ENCODE peak calls at places on chromosomes 7 and 10, in ten cellular contexts. One of them, this sample, is unnamed.

GRCh38 chr10:78316451-78316931 is 282.8 kb downstream of the RPS24 start:
- DNase-seq in left ventricle myocardium inferior: no peak
- DNase-seq in gastrocnemius medialis: no peak
- DNase-seq in CD8-positive, alpha-beta memory T cell: no peak
- DNase-seq in BE2C: peak; percentile 43
- DNase-seq in GM23248: peak; percentile 72
- DNase-seq in ovary: no peak
- DNase-seq in aorta: no peak
- DNase-seq in NT2/D1: no peak
- DNase-seq in hepatocyte: peak; percentile 53
- DNase-seq in this sample: no peak

GRCh38 chr7:47149971-47150370 is 431.9 kb downstream of the TNS3 start:
- DNase-seq in GM23248: no peak
- DNase-seq in aorta: no peak
- DNase-seq in CD8-positive, alpha-beta memory T cell: no peak
- DNase-seq in left ventricle myocardium inferior: no peak
- DNase-seq in NT2/D1: no peak
- DNase-seq in ovary: no peak
- DNase-seq in BE2C: no peak
- DNase-seq in gastrocnemius medialis: no peak
- DNase-seq in hepatocyte: no peak
- DNase-seq in this sample: peak; percentile 90

GRCh38 chr10:28715246-28715645 is 37.9 kb downstream of the BAMBI start:
- DNase-seq in GM23248: no peak
- DNase-seq in NT2/D1: no peak
- DNase-seq in CD8-positive, alpha-beta memory T cell: no peak
- DNase-seq in hepatocyte: no peak
- DNase-seq in ovary: no peak
- DNase-seq in left ventricle myocardium inferior: no peak
- DNase-seq in aorta: no peak
- DNase-seq in gastrocnemius medialis: no peak
- DNase-seq in BE2C: no peak
- DNase-seq in this sample: no peak

GRCh38 chr10:131972474-131973071 is 9.2 kb downstream of the BNIP3 start:
- DNase-seq in GM23248: no peak
- DNase-seq in hepatocyte: no peak
- DNase-seq in left ventricle myocardium inferior: peak; percentile 81
- DNase-seq in aorta: no peak
- DNase-seq in BE2C: peak; percentile 75
- DNase-seq in NT2/D1: no peak
- DNase-seq in gastrocnemius medialis: no peak
- DNase-seq in ovary: peak; percentile 53
- DNase-seq in CD8-positive, alpha-beta memory T cell: peak; percentile 73
- DNase-seq in this sample: no peak

GRCh38 chr7:18505870-18506460 is 10.4 kb downstream of the HDAC9 start:
- DNase-seq in CD8-positive, alpha-beta memory T cell: no peak
- DNase-seq in left ventricle myocardium inferior: no peak
- DNase-seq in aorta: no peak
- DNase-seq in NT2/D1: no peak
- DNase-seq in gastrocnemius medialis: peak; percentile 43
- DNase-seq in ovary: no peak
- DNase-seq in hepatocyte: peak; percentile 7
- DNase-seq in BE2C: no peak
- DNase-seq in GM23248: peak; percentile 89
- DNase-seq in this sample: peak; percentile 62

GRCh38 chr10:72158174-72158573 is 57.6 kb upstream of the ANAPC16 start:
- DNase-seq in left ventricle myocardium inferior: no peak
- DNase-seq in NT2/D1: no peak
- DNase-seq in CD8-positive, alpha-beta memory T cell: no peak
- DNase-seq in aorta: no peak
- DNase-seq in GM23248: no peak
- DNase-seq in gastrocnemius medialis: no peak
- DNase-seq in BE2C: no peak
- DNase-seq in hepatocyte: no peak
- DNase-seq in ovary: no peak
- DNase-seq in this sample: no peak

GRCh38 chr7:122577449-122578003 is 121.4 kb downstream of the RNF133 start:
- DNase-seq in gastrocnemius medialis: no peak
- DNase-seq in NT2/D1: no peak
- DNase-seq in ovary: no peak
- DNase-seq in GM23248: no peak
- DNase-seq in left ventricle myocardium inferior: no peak
- DNase-seq in CD8-positive, alpha-beta memory T cell: no peak
- DNase-seq in BE2C: no peak
- DNase-seq in hepatocyte: no peak
- DNase-seq in aorta: no peak
- DNase-seq in this sample: no peak

GRCh38 chr10:70740441-70741288 is 44.5 kb downstream of the TBATA start:
- DNase-seq in BE2C: no peak
- DNase-seq in ovary: no peak
- DNase-seq in CD8-positive, alpha-beta memory T cell: no peak
- DNase-seq in gastrocnemius medialis: no peak
- DNase-seq in aorta: peak; percentile 8
- DNase-seq in NT2/D1: no peak
- DNase-seq in left ventricle myocardium inferior: no peak
- DNase-seq in GM23248: no peak
- DNase-seq in hepatocyte: no peak
- DNase-seq in this sample: no peak

GRCh38 chr7:37346761-37347160 is 101.9 kb downstream of the ELMO1 start:
- DNase-seq in gastrocnemius medialis: no peak
- DNase-seq in NT2/D1: no peak
- DNase-seq in aorta: no peak
- DNase-seq in hepatocyte: no peak
- DNase-seq in BE2C: no peak
- DNase-seq in CD8-positive, alpha-beta memory T cell: no peak
- DNase-seq in GM23248: no peak
- DNase-seq in ovary: no peak
- DNase-seq in left ventricle myocardium inferior: no peak
- DNase-seq in this sample: no peak

GRCh38 chr10:43648083-43648391 is 644 bp downstream of the ZNF32 start:
- DNase-seq in ovary: no peak
- DNase-seq in hepatocyte: no peak
- DNase-seq in left ventricle myocardium inferior: no peak
- DNase-seq in BE2C: no peak
- DNase-seq in CD8-positive, alpha-beta memory T cell: no peak
- DNase-seq in NT2/D1: no peak
- DNase-seq in gastrocnemius medialis: no peak
- DNase-seq in aorta: no peak
- DNase-seq in GM23248: no peak
- DNase-seq in this sample: no peak

GRCh38 chr10:17228081-17229015 is at the start of gene VIM:
- DNase-seq in aorta: peak; percentile 98
- DNase-seq in hepatocyte: peak; percentile 90
- DNase-seq in gastrocnemius medialis: peak; percentile 84
- DNase-seq in ovary: peak; percentile 94
- DNase-seq in BE2C: peak; percentile 70
- DNase-seq in CD8-positive, alpha-beta memory T cell: peak; percentile 79
- DNase-seq in NT2/D1: peak; percentile 80
- DNase-seq in GM23248: peak; percentile 100
- DNase-seq in left ventricle myocardium inferior: peak; percentile 88
- DNase-seq in this sample: peak; percentile 48

GRCh38 chr7:106166651-106167342 is 54.7 kb upstream of the SYPL1 start:
- DNase-seq in NT2/D1: peak; percentile 57
- DNase-seq in CD8-positive, alpha-beta memory T cell: peak; percentile 34
- DNase-seq in GM23248: peak; percentile 81
- DNase-seq in BE2C: peak; percentile 64
- DNase-seq in left ventricle myocardium inferior: no peak
- DNase-seq in hepatocyte: peak; percentile 84
- DNase-seq in ovary: no peak
- DNase-seq in gastrocnemius medialis: no peak
- DNase-seq in aorta: no peak
- DNase-seq in this sample: peak; percentile 79

GRCh38 chr10:70774810-70775678 is 10.1 kb downstream of the TBATA start:
- DNase-seq in aorta: no peak
- DNase-seq in BE2C: no peak
- DNase-seq in CD8-positive, alpha-beta memory T cell: no peak
- DNase-seq in ovary: no peak
- DNase-seq in GM23248: no peak
- DNase-seq in NT2/D1: no peak
- DNase-seq in hepatocyte: no peak
- DNase-seq in gastrocnemius medialis: no peak
- DNase-seq in left ventricle myocardium inferior: no peak
- DNase-seq in this sample: no peak

GRCh38 chr10:104501864-104502579 is 139.1 kb upstream of the SORCS3 start:
- DNase-seq in gastrocnemius medialis: no peak
- DNase-seq in hepatocyte: no peak
- DNase-seq in CD8-positive, alpha-beta memory T cell: no peak
- DNase-seq in left ventricle myocardium inferior: no peak
- DNase-seq in ovary: no peak
- DNase-seq in BE2C: no peak
- DNase-seq in NT2/D1: no peak
- DNase-seq in aorta: no peak
- DNase-seq in GM23248: no peak
- DNase-seq in this sample: no peak

DNA sequence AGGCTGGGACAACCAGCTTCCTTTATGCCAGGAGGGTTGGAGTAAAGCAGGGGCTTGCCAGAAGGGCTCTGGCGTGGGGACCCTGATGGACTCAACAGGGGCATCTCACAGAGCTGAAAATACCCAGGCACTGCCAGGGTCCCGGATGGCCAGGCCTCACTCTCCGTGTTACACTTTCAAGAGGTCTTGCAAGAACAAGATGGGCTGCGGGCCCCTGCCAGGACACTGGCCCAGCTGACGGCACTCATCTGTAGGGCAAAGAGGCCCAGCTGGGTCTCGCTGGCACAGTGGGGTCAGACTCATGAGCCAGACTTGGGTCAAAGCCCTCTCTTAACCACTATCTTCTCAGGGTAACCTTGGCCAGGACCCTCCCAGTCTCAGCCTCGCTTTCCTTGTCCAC is 90.9 kb downstream of the FAM53B start:
- DNase-seq in CD8-positive, alpha-beta memory T cell: no peak
- DNase-seq in ovary: no peak
- DNase-seq in hepatocyte: no peak
- DNase-seq in NT2/D1: no peak
- DNase-seq in BE2C: no peak
- DNase-seq in GM23248: no peak
- DNase-seq in aorta: no peak
- DNase-seq in left ventricle myocardium inferior: no peak
- DNase-seq in gastrocnemius medialis: no peak
- DNase-seq in this sample: no peak
- H3K4me3 ChIP-seq in CD8-positive, alpha-beta memory T cell: no peak overlapping the region
- H3K4me3 ChIP-seq in ovary: no peak overlapping the region
- H3K4me3 ChIP-seq in hepatocyte: no peak overlapping the region
- H3K4me3 ChIP-seq in NT2/D1: no peak overlapping the region
- H3K4me3 ChIP-seq in BE2C: no peak overlapping the region
- H3K4me3 ChIP-seq in GM23248: no peak overlapping the region
- H3K4me3 ChIP-seq in aorta: no peak overlapping the region
- H3K4me3 ChIP-seq in left ventricle myocardium inferior: no peak overlapping the region
- H3K4me3 ChIP-seq in gastrocnemius medialis: no peak overlapping the region
- H3K4me3 ChIP-seq in this sample: no peak overlapping the region

GRCh38 chr7:75881436-75882095 is 2.7 kb downstream of the RHBDD2 start:
- DNase-seq in CD8-positive, alpha-beta memory T cell: no peak
- DNase-seq in ovary: no peak
- DNase-seq in gastrocnemius medialis: no peak
- DNase-seq in BE2C: no peak
- DNase-seq in aorta: no peak
- DNase-seq in NT2/D1: peak; percentile 39
- DNase-seq in left ventricle myocardium inferior: no peak
- DNase-seq in hepatocyte: no peak
- DNase-seq in GM23248: no peak
- DNase-seq in this sample: no peak
- H3K4me1 ChIP-seq in CD8-positive, alpha-beta memory T cell: peaks cover 22% of the 10 kb centered on the region
- H3K4me1 ChIP-seq in ovary: peaks cover 6% of the 10 kb centered on the region
- H3K4me1 ChIP-seq in gastrocnemius medialis: peaks cover 19% of the 10 kb centered on the region
- H3K4me1 ChIP-seq in BE2C: peaks cover 6% of the 10 kb centered on the region
- H3K4me1 ChIP-seq in aorta: no peaks in the 10 kb centered on the region
- H3K4me1 ChIP-seq in NT2/D1: peaks cover 5% of the 10 kb centered on the region
- H3K4me1 ChIP-seq in left ventricle myocardium inferior: peaks cover 30% of the 10 kb centered on the region
- H3K4me1 ChIP-seq in hepatocyte: peaks cover 10% of the 10 kb centered on the region
- H3K4me1 ChIP-seq in GM23248: peaks cover 13% of the 10 kb centered on the region
- H3K4me1 ChIP-seq in this sample: peaks cover 18% of the 10 kb centered on the region

GRCh38 chr7:66227808-66228207 is 22.7 kb downstream of the TPST1 start:
- DNase-seq in aorta: no peak
- DNase-seq in GM23248: no peak
- DNase-seq in left ventricle myocardium inferior: no peak
- DNase-seq in gastrocnemius medialis: no peak
- DNase-seq in hepatocyte: no peak
- DNase-seq in CD8-positive, alpha-beta memory T cell: no peak
- DNase-seq in BE2C: no peak
- DNase-seq in ovary: no peak
- DNase-seq in NT2/D1: no peak
- DNase-seq in this sample: no peak
- H3K4me3 ChIP-seq in aorta: no peak overlapping the region
- H3K4me3 ChIP-seq in GM23248: no peak overlapping the region
- H3K4me3 ChIP-seq in left ventricle myocardium inferior: no peak overlapping the region
- H3K4me3 ChIP-seq in gastrocnemius medialis: no peak overlapping the region
- H3K4me3 ChIP-seq in hepatocyte: no peak overlapping the region
- H3K4me3 ChIP-seq in CD8-positive, alpha-beta memory T cell: no peak overlapping the region
- H3K4me3 ChIP-seq in BE2C: no peak overlapping the region
- H3K4me3 ChIP-seq in ovary: no peak overlapping the region
- H3K4me3 ChIP-seq in NT2/D1: no peak overlapping the region
- H3K4me3 ChIP-seq in this sample: no peak overlapping the region

GRCh38 chr10:124622866-124623536 is 121.2 kb downstream of the FAM53B start:
- DNase-seq in GM23248: no peak
- DNase-seq in hepatocyte: no peak
- DNase-seq in left ventricle myocardium inferior: no peak
- DNase-seq in ovary: no peak
- DNase-seq in aorta: no peak
- DNase-seq in NT2/D1: no peak
- DNase-seq in CD8-positive, alpha-beta memory T cell: no peak
- DNase-seq in BE2C: no peak
- DNase-seq in gastrocnemius medialis: no peak
- DNase-seq in this sample: no peak
- H3K4me1 ChIP-seq in GM23248: no peaks in the 10 kb centered on the region
- H3K4me1 ChIP-seq in hepatocyte: peaks cover 12% of the 10 kb centered on the region
- H3K4me1 ChIP-seq in left ventricle myocardium inferior: peaks cover 98% of the 10 kb centered on the region
- H3K4me1 ChIP-seq in ovary: peaks cover 23% of the 10 kb centered on the region
- H3K4me1 ChIP-seq in aorta: no peaks in the 10 kb centered on the region
- H3K4me1 ChIP-seq in NT2/D1: peaks cover 25% of the 10 kb centered on the region
- H3K4me1 ChIP-seq in CD8-positive, alpha-beta memory T cell: peaks cover 38% of the 10 kb centered on the region
- H3K4me1 ChIP-seq in BE2C: no peaks in the 10 kb centered on the region
- H3K4me1 ChIP-seq in gastrocnemius medialis: peaks cover 77% of the 10 kb centered on the region
- H3K4me1 ChIP-seq in this sample: peaks cover 54% of the 10 kb centered on the region

DNA sequence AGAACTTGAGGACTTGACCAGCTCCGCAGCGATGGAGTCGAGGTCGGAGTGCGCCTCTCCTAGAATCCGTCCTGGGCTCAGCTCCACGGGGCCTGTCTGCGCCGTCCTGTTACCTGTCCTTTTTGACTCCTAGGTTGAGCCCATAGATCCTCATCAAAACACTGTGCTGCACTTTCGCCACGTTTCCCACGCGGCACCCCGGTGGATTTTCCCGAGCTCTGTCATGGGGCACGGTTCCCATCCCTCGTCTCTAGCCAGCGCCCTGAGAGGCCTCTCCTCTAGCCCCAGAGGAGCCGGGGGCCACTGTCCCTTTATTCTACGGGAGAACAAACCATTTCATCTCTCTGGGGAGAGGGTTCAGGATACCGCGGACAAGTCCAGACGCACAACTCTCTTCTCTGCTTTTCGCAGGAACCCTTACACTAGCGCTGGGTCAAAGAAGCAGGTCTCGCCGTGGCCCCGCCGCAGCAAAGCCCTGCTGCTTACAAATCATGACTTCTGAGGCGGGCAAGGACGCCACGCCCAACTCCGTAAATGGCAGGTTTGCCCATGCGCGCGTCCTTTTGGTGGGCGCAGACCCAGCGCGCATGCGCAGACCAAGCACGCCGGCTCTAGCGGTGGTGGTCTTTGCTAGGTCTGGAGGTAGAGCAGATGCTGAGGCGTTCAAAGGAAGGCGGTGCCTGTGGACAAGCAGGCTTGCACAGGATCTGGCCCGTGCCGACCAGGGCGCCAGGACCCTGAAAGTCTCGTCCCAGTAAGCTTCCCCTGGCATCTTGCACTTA is 10.3 kb upstream of the ANKRD7 start:
- DNase-seq in BE2C: peak; percentile 93
- DNase-seq in CD8-positive, alpha-beta memory T cell: peak; percentile 86
- DNase-seq in gastrocnemius medialis: peak; percentile 64
- DNase-seq in aorta: peak; percentile 83
- DNase-seq in hepatocyte: no peak
- DNase-seq in ovary: peak; percentile 75
- DNase-seq in NT2/D1: no peak
- DNase-seq in left ventricle myocardium inferior: peak; percentile 69
- DNase-seq in GM23248: peak; percentile 90
- DNase-seq in this sample: peak; percentile 86
- H3K4me3 ChIP-seq in BE2C: peak overlapping the region; percentile 80
- H3K4me3 ChIP-seq in CD8-positive, alpha-beta memory T cell: peak overlapping the region; percentile 71
- H3K4me3 ChIP-seq in gastrocnemius medialis: peak overlapping the region; percentile 48
- H3K4me3 ChIP-seq in aorta: peak overlapping the region; percentile 19
- H3K4me3 ChIP-seq in hepatocyte: no peak overlapping the region
- H3K4me3 ChIP-seq in ovary: peak overlapping the region; percentile 45
- H3K4me3 ChIP-seq in NT2/D1: no peak overlapping the region
- H3K4me3 ChIP-seq in left ventricle myocardium inferior: peak overlapping the region; percentile 71
- H3K4me3 ChIP-seq in GM23248: peak overlapping the region; percentile 88
- H3K4me3 ChIP-seq in this sample: peak overlapping the region; percentile 66

This sample was measured in OCI-LY7.